ENCODE peak calls at places on chromosomes 11 and 22, in six cellular contexts. M is CD8-positive, alpha-beta memory T cell; D is NCI-H460; C is tibial nerve; A is fibroblast of the conjunctiva; K is neural crest cell. W is an unnamed sample.

GRCh38 chr11:64100345-64100744 is 64.6 kb downstream of the FLRT1 start:
- DNase-seq in A (no peak), K (no peak), D (no peak), C (no peak), M (no peak), W (no peak)

GRCh38 chr22:37278261-37278660 is 4.0 kb upstream of the CYTH4 start:
- DNase-seq in A (no peak), K (no peak), C (no peak), M (no peak), D (no peak), W (no peak)

GRCh38 chr11:9075441-9076000 is 15.9 kb downstream of the SCUBE2 start:
- DNase-seq in M (no peak), D (no peak), C (no peak), A (no peak), K (no peak), W (no peak)

GRCh38 chr11:13008625-13009475 is at the start of gene RASSF10:
- DNase-seq in A (no peak), M (no peak), D (no peak), C (no peak), K (peak), W (no peak)

GRCh38 chr22:41798736-41799135 is 1.7 kb upstream of the CCDC134 start:
- DNase-seq in D (no peak), M (no peak), C (no peak), K (no peak), A (no peak), W (no peak)

GRCh38 chr11:62152245-62153086 is 28.7 kb downstream of the INCENP start:
- DNase-seq in A (no peak), D (no peak), C (no peak), M (no peak), K (no peak), W (no peak)

GRCh38 chr11:89667001-89667400 is 43.1 kb upstream of the TRIM77 start:
- DNase-seq in D (no peak), M (no peak), C (no peak), A (no peak), K (no peak), W (no peak)

GRCh38 chr11:16923987-16924386 is 90.2 kb downstream of the PLEKHA7 start:
- DNase-seq in A (no peak), C (no peak), K (no peak), D (no peak), M (no peak), W (no peak)

GRCh38 chr11:105856954-105857353 is 165.1 kb downstream of the MSANTD4 start:
- DNase-seq in A (no peak), M (no peak), D (no peak), C (no peak), K (no peak), W (no peak)

GRCh38 chr22:50139843-50140415 is 30.6 kb upstream of the PANX2 start:
- DNase-seq in M (no peak), C (no peak), D (no peak), A (no peak), K (no peak), W (peak)

GRCh38 chr22:40694409-40694808 is 15.1 kb downstream of the MCHR1 start:
- DNase-seq in M (peak), C (no peak), D (no peak), A (no peak), K (no peak), W (no peak)

GRCh38 chr11:128765104-128765503 is 71.2 kb downstream of the FLI1 start:
- DNase-seq in D (no peak), A (no peak), C (no peak), M (no peak), K (no peak), W (no peak)

GRCh38 chr11:19232910-19233503 is 7.7 kb downstream of the E2F8 start:
- DNase-seq in A (peak), K (no peak), C (no peak), D (no peak), M (no peak), W (no peak)

W was measured in suprapubic skin.